ENCODE peak calls at places on chromosomes 7 and 10, in seven cellular contexts. P is M059J; D is activated naive CD8-positive, alpha-beta T cell treated with anti-CD3 and anti-CD28 coated beads for 36 hours; S is iPS DF 6.9; H is GF-D8; A is ureter; J is NCI-H1436. N is an unnamed sample.

GRCh38 chr7:36904802-36905201 is 180.5 kb upstream of the AOAH start:
- DNase-seq in D (no peak), P (peak), S (no peak), J (no peak), A (no peak), H (no peak), N (no peak)

GRCh38 chr10:67926956-67927355 is 42.5 kb downstream of the SIRT1 start:
- DNase-seq in J (no peak), H (no peak), P (no peak), A (no peak), D (no peak), S (no peak), N (no peak)

GRCh38 chr10:63681965-63682704 is 160.9 kb downstream of the REEP3 start:
- DNase-seq in S (no peak), A (no peak), P (peak), J (no peak), D (no peak), H (no peak), N (no peak)

GRCh38 chr10:94402204-94403033 is at the start of gene TBC1D12:
- DNase-seq in D (peak), A (peak), J (peak), H (no peak), P (peak), S (peak), N (no peak)

GRCh38 chr7:45161138-45161537 is 3.5 kb downstream of the RAMP3 start:
- DNase-seq in J (no peak), A (no peak), D (no peak), P (no peak), H (no peak), S (no peak), N (no peak)

GRCh38 chr7:134766779-134767566 is 12.5 kb upstream of the CALD1 start:
- DNase-seq in H (no peak), A (no peak), S (no peak), D (no peak), P (no peak), J (no peak), N (no peak)

GRCh38 chr7:100789055-100789454 is 38.3 kb downstream of the EPHB4 start:
- DNase-seq in P (no peak), J (no peak), S (no peak), D (no peak), A (no peak), H (no peak), N (no peak)

GRCh38 chr10:1381339-1381738 is 325.2 kb downstream of the WDR37 start:
- DNase-seq in P (no peak), J (no peak), S (no peak), H (no peak), A (no peak), D (no peak), N (no peak)

GRCh38 chr10:49618861-49619260 is 5.0 kb downstream of the CHAT start:
- DNase-seq in J (no peak), H (no peak), S (no peak), A (no peak), P (no peak), D (no peak), N (no peak)

GRCh38 chr10:34906021-34906965 is 91.2 kb upstream of the PARD3 start:
- DNase-seq in J (peak), A (peak), P (no peak), D (no peak), H (no peak), S (no peak), N (no peak)

GRCh38 chr7:68317476-68317875 is 1280.8 kb upstream of the AUTS2 start:
- DNase-seq in P (no peak), H (no peak), J (no peak), D (no peak), A (no peak), S (no peak), N (no peak)

GRCh38 chr7:137687556-137688280 is 159.1 kb downstream of the DGKI start:
- DNase-seq in S (no peak), H (no peak), A (no peak), P (peak), D (no peak), J (no peak), N (no peak)

GRCh38 chr10:98410759-98411158 is 4.2 kb downstream of the PYROXD2 start:
- DNase-seq in P (no peak), S (no peak), H (no peak), A (no peak), J (no peak), D (no peak), N (no peak)

GRCh38 chr7:16755397-16755796 is 1.8 kb downstream of the TSPAN13 start:
- DNase-seq in S (no peak), J (no peak), H (no peak), P (peak), D (no peak), A (no peak), N (no peak)

GRCh38 chr10:60203993-60204618 is 185.6 kb downstream of the ANK3 start:
- DNase-seq in J (no peak), A (no peak), S (no peak), D (no peak), H (no peak), P (peak), N (no peak)

GRCh38 chr7:122137291-122138077 is 6.6 kb downstream of the AASS start:
- DNase-seq in D (no peak), A (no peak), S (no peak), J (no peak), H (no peak), P (peak), N (no peak)

GRCh38 chr7:75621124-75621523 is 117.6 kb downstream of the HIP1 start:
- DNase-seq in H (peak), P (no peak), D (no peak), A (no peak), J (no peak), S (no peak), N (no peak)

GRCh38 chr7:9711259-9711658 is 1262.4 kb upstream of the PHF14 start:
- DNase-seq in A (no peak), D (no peak), P (no peak), H (peak), J (no peak), S (no peak), N (no peak)

GRCh38 chr7:30162133-30162532 is 27.3 kb downstream of the MTURN start:
- DNase-seq in S (no peak), P (no peak), H (no peak), D (no peak), A (no peak), J (no peak), N (no peak)

GRCh38 chr10:11331706-11332105 is 279.7 kb downstream of the USP6NL start:
- DNase-seq in S (no peak), J (no peak), H (no peak), A (no peak), D (no peak), P (no peak), N (no peak)

GRCh38 chr10:8042864-8043568 is 11.5 kb upstream of the GATA3 start:
- DNase-seq in D (no peak), S (no peak), P (no peak), H (no peak), A (no peak), J (no peak), N (no peak)

GRCh38 chr10:26048756-26049155 is 114.7 kb downstream of the MYO3A start:
- DNase-seq in H (no peak), J (no peak), A (no peak), S (no peak), P (peak), D (no peak), N (no peak)

GRCh38 chr10:88193018-88193417 is 329.6 kb downstream of the PTEN start:
- DNase-seq in A (no peak), S (no peak), H (no peak), P (no peak), D (no peak), J (no peak), N (no peak)

GRCh38 chr10:78780551-78780961 is 288.2 kb upstream of the ZMIZ1 start:
- DNase-seq in S (no peak), P (no peak), D (no peak), J (no peak), A (no peak), H (no peak), N (no peak)

GRCh38 chr10:74227697-74228424 is 76.8 kb downstream of the ADK start:
- DNase-seq in P (peak), A (no peak), D (no peak), S (no peak), H (peak), J (no peak), N (peak)

GRCh38 chr7:24227603-24228359 is 56.2 kb upstream of the NPY start:
- DNase-seq in S (no peak), P (peak), A (no peak), J (no peak), D (peak), H (peak), N (no peak)

GRCh38 chr10:64369885-64370773 is 848.9 kb downstream of the REEP3 start:
- DNase-seq in J (no peak), H (no peak), A (no peak), D (no peak), S (no peak), P (no peak), N (no peak)